ENCODE peak calls at places on chromosomes 11 and 22, in six cellular contexts. Z is IMR-90, Y is mesendoderm, O is mesenchymal stem cell, Q is neuronal stem cell, D is H1. E is an unnamed sample.

GRCh38 chr11:96000064-96000463 is 76.2 kb upstream of the MTMR2 start:
- DNase-seq in Z (no peak), Y (no peak), O (no peak), Q (no peak), D (no peak), E (no peak)

GRCh38 chr11:78074756-78075155 is 4.9 kb downstream of the NDUFC2 start:
- DNase-seq in Z (no peak), Y (no peak), O (no peak), Q (no peak), D (no peak), E (no peak)

GRCh38 chr22:45061332-45061731 is 51.5 kb upstream of the PHF21B start:
- DNase-seq in Z (no peak), Y (no peak), O (no peak), Q (no peak), D (no peak), E (no peak)

GRCh38 chr11:65899356-65900124 is 648 bp downstream of the FOSL1 start:
- DNase-seq in Z (peak; percentile 81), Y (peak; percentile 71), O (peak; percentile 88), Q (no peak), D (no peak), E (peak; percentile 67)

GRCh38 chr11:36412781-36413383 is 97.2 kb downstream of the TRAF6 start:
- DNase-seq in Z (peak; percentile 87), Y (no peak), O (peak; percentile 85), Q (no peak), D (no peak), E (no peak)

GRCh38 chr11:102924851-102925380 is 30.6 kb downstream of the MMP13 start:
- DNase-seq in Z (no peak), Y (peak; percentile 5), O (no peak), Q (no peak), D (no peak), E (no peak)

GRCh38 chr11:8932564-8933180 is at the start of gene C11orf16:
- DNase-seq in Z (no peak), Y (peak; percentile 78), O (no peak), Q (no peak), D (no peak), E (peak; percentile 67)

GRCh38 chr11:1197886-1198765 is 24.7 kb upstream of the MUC5B start:
- DNase-seq in Z (no peak), Y (no peak), O (no peak), Q (no peak), D (no peak), E (peak; percentile 54)

GRCh38 chr22:42930810-42931420 is 73.8 kb upstream of the ARFGAP3 start:
- DNase-seq in Z (peak; percentile 52), Y (peak; percentile 64), O (no peak), Q (no peak), D (no peak), E (no peak)

GRCh38 chr11:62682518-62682917 is 3.6 kb upstream of the UBXN1 start:
- DNase-seq in Z (no peak), Y (no peak), O (no peak), Q (no peak), D (no peak), E (no peak)

GRCh38 chr22:23402275-23403151 is 177.6 kb downstream of the IGLL1 start:
- DNase-seq in Z (peak; percentile 19), Y (peak; percentile 92), O (peak; percentile 52), Q (peak; percentile 69), D (peak; percentile 53), E (peak; percentile 84)

GRCh38 chr22:37742374-37743092 is 45.7 kb downstream of the TRIOBP start:
- DNase-seq in Z (peak; percentile 91), Y (peak; percentile 26), O (peak; percentile 94), Q (no peak), D (no peak), E (no peak)

GRCh38 chr22:47198801-47199251 is 436.4 kb downstream of the TBC1D22A start:
- DNase-seq in Z (no peak), Y (no peak), O (no peak), Q (no peak), D (no peak), E (no peak)

GRCh38 chr11:71114124-71114851 is 138.1 kb downstream of the SHANK2 start:
- DNase-seq in Z (no peak), Y (no peak), O (no peak), Q (no peak), D (no peak), E (no peak)

GRCh38 chr11:110125632-110126031 is 32.4 kb downstream of the ZC3H12C start:
- DNase-seq in Z (peak; percentile 60), Y (peak; percentile 54), O (peak; percentile 57), Q (no peak), D (no peak), E (no peak)

GRCh38 chr11:102306817-102307814 is 10.2 kb upstream of the BIRC3 start:
- DNase-seq in Z (no peak), Y (peak; percentile 28), O (no peak), Q (no peak), D (no peak), E (no peak)

GRCh38 chr22:29867260-29867659 is 15.7 kb upstream of the MTMR3 start:
- DNase-seq in Z (no peak), Y (no peak), O (no peak), Q (no peak), D (no peak), E (no peak)

GRCh38 chr11:120130176-120130980 is 7.5 kb downstream of the TRIM29 start:
- DNase-seq in Z (no peak), Y (no peak), O (no peak), Q (no peak), D (no peak), E (no peak)

GRCh38 chr11:19218801-19219460 is 17.1 kb upstream of the CSRP3 start:
- DNase-seq in Z (no peak), Y (peak; percentile 13), O (no peak), Q (no peak), D (no peak), E (no peak)

GRCh38 chr11:44987506-44987905 is 36.8 kb upstream of the TP53I11 start:
- DNase-seq in Z (no peak), Y (no peak), O (no peak), Q (no peak), D (no peak), E (no peak)

GRCh38 chr22:28424427-28425080 is 255.1 kb downstream of the TTC28 start:
- DNase-seq in Z (peak; percentile 85), Y (no peak), O (peak; percentile 87), Q (no peak), D (no peak), E (no peak)

GRCh38 chr22:47377926-47378560 is 615.6 kb downstream of the TBC1D22A start:
- DNase-seq in Z (no peak), Y (no peak), O (no peak), Q (no peak), D (no peak), E (no peak)

GRCh38 chr11:75280770-75281468 is 40.3 kb downstream of the TPBGL start:
- DNase-seq in Z (no peak), Y (no peak), O (no peak), Q (no peak), D (no peak), E (no peak)

DNA sequence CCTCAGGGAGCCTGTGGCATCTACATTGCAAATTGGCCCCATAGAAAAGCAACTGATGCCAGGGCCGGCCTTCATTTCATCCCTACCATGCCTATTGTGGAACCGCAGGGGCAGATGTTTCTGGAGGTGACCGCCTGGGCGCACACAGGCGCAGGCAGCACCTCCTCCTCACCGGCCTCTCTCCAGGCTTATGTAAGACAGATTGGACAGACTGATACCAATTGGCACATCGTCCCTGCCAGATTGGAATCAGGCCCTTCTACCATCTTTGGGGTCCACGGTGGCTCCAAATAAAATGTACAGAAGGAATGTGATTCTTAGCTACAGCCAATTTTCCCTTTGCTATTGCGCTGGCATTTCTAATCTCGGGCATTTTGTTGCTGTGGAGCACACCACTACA is 732.6 kb downstream of the NTM start:
- DNase-seq in Z (no peak), Y (no peak), O (no peak), Q (no peak), D (no peak), E (no peak)
- H2BK15ac ChIP-seq in Z (no peak overlapping the region), Y (no peak overlapping the region), O (no peak overlapping the region), Q (no peak overlapping the region), D (no peak overlapping the region), E (no peak overlapping the region)

DNA sequence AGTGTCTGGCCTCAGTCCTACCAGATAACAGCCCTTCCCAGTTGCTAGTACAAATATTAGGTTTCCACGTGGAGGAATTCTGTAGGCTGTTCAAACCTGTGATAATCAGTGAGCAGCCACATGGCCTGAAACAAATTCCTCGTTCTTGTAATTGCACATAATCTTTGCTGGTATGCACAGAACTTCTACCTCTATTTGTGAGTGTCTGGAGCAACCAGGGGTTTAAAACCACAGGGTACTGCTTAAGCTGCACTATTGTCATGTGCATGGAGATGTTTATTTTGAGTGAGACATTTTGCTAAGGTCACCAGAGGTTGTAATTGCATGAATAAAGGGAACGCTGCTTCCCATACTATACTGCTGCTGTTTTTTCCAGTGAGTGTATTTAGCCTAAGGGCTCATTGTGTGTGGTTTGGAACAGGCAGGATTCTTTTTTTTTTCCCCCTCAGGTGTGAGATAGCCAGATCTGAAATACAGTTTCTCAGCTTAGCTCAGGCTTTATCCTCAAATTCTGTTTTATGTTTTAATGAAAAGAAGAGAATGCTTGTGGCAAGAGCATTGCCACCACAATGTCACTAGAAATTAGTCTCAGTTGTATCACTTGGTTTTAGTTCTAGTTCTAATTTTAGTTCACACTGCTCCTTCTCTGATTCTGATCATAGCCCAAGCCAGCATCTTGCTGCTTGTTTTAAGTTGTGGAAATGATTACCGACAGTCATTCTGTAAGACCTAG is 60.5 kb downstream of the CYB5R2 start:
- DNase-seq in Z (peak; percentile 2), Y (peak; percentile 41), O (peak; percentile 66), Q (peak; percentile 35), D (no peak), E (no peak)
- H2BK5ac ChIP-seq in Z (no peak overlapping the region), Y (peak overlapping the region; percentile 9), O (no peak overlapping the region), Q (no peak overlapping the region), D (no peak overlapping the region), E (no peak overlapping the region)

GRCh38 chr11:2217211-2218081 is 45.8 kb upstream of the TH start:
- DNase-seq in Z (no peak), Y (no peak), O (no peak), Q (no peak), D (no peak), E (peak; percentile 23)

GRCh38 chr11:2219318-2220017 is 47.9 kb upstream of the TH start:
- DNase-seq in Z (no peak), Y (no peak), O (no peak), Q (no peak), D (no peak), E (no peak)

GRCh38 chr11:2220173-2220771 is 48.7 kb upstream of the TH start:
- DNase-seq in Z (no peak), Y (no peak), O (no peak), Q (no peak), D (no peak), E (no peak)

GRCh38 chr11:2216400-2217064 is 44.9 kb upstream of the TH start:
- DNase-seq in Z (no peak), Y (no peak), O (no peak), Q (no peak), D (no peak), E (no peak)

DNA sequence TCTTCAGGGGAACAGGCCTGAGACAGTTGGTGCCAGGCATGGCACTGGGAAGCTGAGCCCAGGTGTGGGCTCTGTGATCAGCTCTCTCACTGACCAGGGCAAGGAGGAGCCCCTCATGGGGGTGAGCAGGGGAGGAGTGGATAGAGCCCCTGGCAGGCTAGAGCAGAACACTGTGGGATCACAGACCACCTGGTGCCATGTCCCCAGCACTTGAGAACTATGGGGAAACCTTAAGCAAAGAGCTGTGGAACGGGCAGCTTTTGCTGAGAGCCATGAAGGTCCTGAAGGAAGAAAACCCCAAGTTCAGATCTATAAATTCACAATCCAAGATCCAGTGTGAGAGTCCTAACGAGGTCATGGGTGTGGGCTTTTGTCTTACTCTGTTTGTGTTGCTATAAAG is 46.6 kb upstream of the TH start:
- DNase-seq in Z (no peak), Y (no peak), O (no peak), Q (no peak), D (no peak), E (no peak)
- H2BK15ac ChIP-seq in Z (no peak overlapping the region), Y (no peak overlapping the region), O (no peak overlapping the region), Q (no peak overlapping the region), D (no peak overlapping the region), E (no peak overlapping the region)

GRCh38 chr11:73195191-73196007 is 22.7 kb upstream of the P2RY2 start:
- DNase-seq in Z (no peak), Y (no peak), O (no peak), Q (no peak), D (no peak), E (no peak)
- H2BK5ac ChIP-seq in Z (no peak overlapping the region), Y (no peak overlapping the region), O (no peak overlapping the region), Q (peak overlapping the region; percentile 40), D (no peak overlapping the region), E (no peak overlapping the region)

E was measured in H9.